ENCODE peak calls at places on chromosomes 5 and 9, in eight cellular contexts. One of them, this sample, is unnamed.

GRCh38 chr9:135334953-135335460 is 144.6 kb upstream of the PPP1R26 start:
- DNase-seq in breast epithelium: no peak
- DNase-seq in GM06990: no peak
- DNase-seq in mammary epithelial cell: no peak
- DNase-seq in A549: no peak
- DNase-seq in gastrocnemius medialis: no peak
- DNase-seq in endodermal cell: peak; percentile 15
- DNase-seq in astrocyte of the spinal cord: no peak
- DNase-seq in this sample: no peak

GRCh38 chr5:37165761-37166160 is 83.4 kb downstream of the CPLANE1 start:
- DNase-seq in breast epithelium: no peak
- DNase-seq in GM06990: no peak
- DNase-seq in mammary epithelial cell: no peak
- DNase-seq in A549: no peak
- DNase-seq in gastrocnemius medialis: no peak
- DNase-seq in endodermal cell: no peak
- DNase-seq in astrocyte of the spinal cord: no peak
- DNase-seq in this sample: no peak

GRCh38 chr9:127682351-127683136 is 24.2 kb upstream of the CFAP157 start:
- DNase-seq in breast epithelium: no peak
- DNase-seq in GM06990: no peak
- DNase-seq in mammary epithelial cell: no peak
- DNase-seq in A549: no peak
- DNase-seq in gastrocnemius medialis: peak; percentile 90
- DNase-seq in endodermal cell: no peak
- DNase-seq in astrocyte of the spinal cord: no peak
- DNase-seq in this sample: no peak

GRCh38 chr5:32228816-32229215 is 54.7 kb upstream of the GOLPH3 start:
- DNase-seq in breast epithelium: no peak
- DNase-seq in GM06990: no peak
- DNase-seq in mammary epithelial cell: no peak
- DNase-seq in A549: no peak
- DNase-seq in gastrocnemius medialis: no peak
- DNase-seq in endodermal cell: no peak
- DNase-seq in astrocyte of the spinal cord: no peak
- DNase-seq in this sample: no peak

GRCh38 chr5:154475613-154476342 is 2.2 kb downstream of the HAND1 start:
- DNase-seq in breast epithelium: no peak
- DNase-seq in GM06990: no peak
- DNase-seq in mammary epithelial cell: no peak
- DNase-seq in A549: no peak
- DNase-seq in gastrocnemius medialis: no peak
- DNase-seq in endodermal cell: peak; percentile 84
- DNase-seq in astrocyte of the spinal cord: no peak
- DNase-seq in this sample: no peak

GRCh38 chr5:65062684-65063083 is 294.0 kb downstream of the CWC27 start:
- DNase-seq in breast epithelium: no peak
- DNase-seq in GM06990: no peak
- DNase-seq in mammary epithelial cell: peak; percentile 72
- DNase-seq in A549: peak; percentile 73
- DNase-seq in gastrocnemius medialis: peak; percentile 30
- DNase-seq in endodermal cell: no peak
- DNase-seq in astrocyte of the spinal cord: peak; percentile 76
- DNase-seq in this sample: peak; percentile 99

GRCh38 chr5:125043781-125044391 is 297.4 kb upstream of the ZNF608 start:
- DNase-seq in breast epithelium: peak; percentile 80
- DNase-seq in GM06990: no peak
- DNase-seq in mammary epithelial cell: peak; percentile 66
- DNase-seq in A549: peak; percentile 71
- DNase-seq in gastrocnemius medialis: peak; percentile 6
- DNase-seq in endodermal cell: no peak
- DNase-seq in astrocyte of the spinal cord: peak; percentile 86
- DNase-seq in this sample: peak; percentile 45

GRCh38 chr5:56601641-56602071 is 213.7 kb upstream of the MAP3K1 start:
- DNase-seq in breast epithelium: no peak
- DNase-seq in GM06990: no peak
- DNase-seq in mammary epithelial cell: no peak
- DNase-seq in A549: no peak
- DNase-seq in gastrocnemius medialis: no peak
- DNase-seq in endodermal cell: no peak
- DNase-seq in astrocyte of the spinal cord: peak; percentile 32
- DNase-seq in this sample: no peak

GRCh38 chr9:27726244-27727141 is 153.2 kb upstream of the C9orf72 start:
- DNase-seq in breast epithelium: peak; percentile 24
- DNase-seq in GM06990: peak; percentile 6
- DNase-seq in mammary epithelial cell: peak; percentile 60
- DNase-seq in A549: peak; percentile 68
- DNase-seq in gastrocnemius medialis: peak; percentile 6
- DNase-seq in endodermal cell: peak; percentile 90
- DNase-seq in astrocyte of the spinal cord: peak; percentile 71
- DNase-seq in this sample: peak; percentile 64

GRCh38 chr5:77312411-77312810 is 101.9 kb downstream of the PDE8B start:
- DNase-seq in breast epithelium: no peak
- DNase-seq in GM06990: no peak
- DNase-seq in mammary epithelial cell: peak; percentile 28
- DNase-seq in A549: peak; percentile 7
- DNase-seq in gastrocnemius medialis: no peak
- DNase-seq in endodermal cell: no peak
- DNase-seq in astrocyte of the spinal cord: peak; percentile 18
- DNase-seq in this sample: peak; percentile 85

GRCh38 chr5:10091701-10092100 is 158.0 kb downstream of the ATPSCKMT start:
- DNase-seq in breast epithelium: no peak
- DNase-seq in GM06990: no peak
- DNase-seq in mammary epithelial cell: no peak
- DNase-seq in A549: no peak
- DNase-seq in gastrocnemius medialis: no peak
- DNase-seq in endodermal cell: no peak
- DNase-seq in astrocyte of the spinal cord: no peak
- DNase-seq in this sample: no peak

DNA sequence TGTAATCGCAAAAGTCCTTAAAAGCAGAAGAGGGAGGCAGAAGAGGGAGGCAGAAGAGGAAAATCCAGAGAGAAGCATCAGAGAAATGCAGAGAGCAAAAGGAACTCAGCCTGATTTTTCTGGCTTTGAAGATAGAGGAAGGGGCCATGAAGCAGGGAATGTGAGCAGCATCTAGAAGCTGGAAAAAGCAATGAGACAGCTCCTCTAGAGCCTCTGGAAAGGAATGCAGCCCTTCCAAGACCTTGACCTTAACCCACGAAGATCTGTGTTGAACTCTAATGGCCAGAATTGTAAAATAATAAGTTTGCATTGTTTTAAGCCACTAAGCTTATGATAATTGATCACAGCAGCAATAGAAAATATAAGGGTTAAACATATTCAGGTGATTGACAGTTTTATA is 159.6 kb downstream of the ATPSCKMT start:
- DNase-seq in breast epithelium: no peak
- DNase-seq in GM06990: no peak
- DNase-seq in mammary epithelial cell: no peak
- DNase-seq in A549: no peak
- DNase-seq in gastrocnemius medialis: no peak
- DNase-seq in endodermal cell: no peak
- DNase-seq in astrocyte of the spinal cord: no peak
- DNase-seq in this sample: no peak
- TF ChIP-seq CTCF in breast epithelium: no peak
- TF ChIP-seq CTCF in GM06990: no peak
- TF ChIP-seq CTCF in mammary epithelial cell: no peak
- TF ChIP-seq CTCF in A549: no peak
- TF ChIP-seq CTCF in gastrocnemius medialis: no peak
- TF ChIP-seq CTCF in endodermal cell: peak; percentile 14
- TF ChIP-seq CTCF in astrocyte of the spinal cord: no peak
- TF ChIP-seq CTCF in this sample: no peak

DNA sequence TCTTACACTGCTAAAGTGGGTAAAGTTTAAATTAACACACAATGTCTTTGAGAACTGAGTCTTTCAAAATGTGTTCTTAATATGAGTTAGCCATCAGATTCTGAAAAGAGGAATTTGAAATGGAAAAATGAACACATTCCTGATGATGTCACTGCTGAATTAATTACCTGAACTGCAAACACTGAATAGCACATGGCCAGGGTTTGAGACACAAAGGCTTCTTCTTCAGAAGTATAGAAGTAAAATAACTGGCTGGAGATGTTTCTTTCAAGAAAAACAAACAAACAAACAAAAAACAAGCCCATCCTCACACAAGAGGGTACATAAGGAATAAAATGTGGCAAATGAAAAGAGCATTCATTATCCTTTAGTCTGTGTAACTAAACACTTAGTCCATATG is 7.1 kb downstream of the GLIS3 start:
- DNase-seq in breast epithelium: no peak
- DNase-seq in GM06990: no peak
- DNase-seq in mammary epithelial cell: no peak
- DNase-seq in A549: peak; percentile 65
- DNase-seq in gastrocnemius medialis: no peak
- DNase-seq in endodermal cell: no peak
- DNase-seq in astrocyte of the spinal cord: peak; percentile 46
- DNase-seq in this sample: peak; percentile 39
- H3K4me3 ChIP-seq in breast epithelium: no peak overlapping the region
- H3K4me3 ChIP-seq in GM06990: no peak overlapping the region
- H3K4me3 ChIP-seq in mammary epithelial cell: no peak overlapping the region
- H3K4me3 ChIP-seq in A549: peak overlapping the region; percentile 5
- H3K4me3 ChIP-seq in gastrocnemius medialis: no peak overlapping the region
- H3K4me3 ChIP-seq in endodermal cell: no peak overlapping the region
- H3K4me3 ChIP-seq in astrocyte of the spinal cord: no peak overlapping the region
- H3K4me3 ChIP-seq in this sample: no peak overlapping the region

GRCh38 chr9:96156578-96156977 is 145.4 kb downstream of the HSD17B3 start:
- DNase-seq in breast epithelium: no peak
- DNase-seq in GM06990: no peak
- DNase-seq in mammary epithelial cell: no peak
- DNase-seq in A549: no peak
- DNase-seq in gastrocnemius medialis: no peak
- DNase-seq in endodermal cell: no peak
- DNase-seq in astrocyte of the spinal cord: no peak
- DNase-seq in this sample: no peak
- TF ChIP-seq CTCF in breast epithelium: no peak
- TF ChIP-seq CTCF in GM06990: no peak
- TF ChIP-seq CTCF in mammary epithelial cell: no peak
- TF ChIP-seq CTCF in A549: no peak
- TF ChIP-seq CTCF in gastrocnemius medialis: no peak
- TF ChIP-seq CTCF in endodermal cell: no peak
- TF ChIP-seq CTCF in astrocyte of the spinal cord: no peak
- TF ChIP-seq CTCF in this sample: no peak

GRCh38 chr9:133334161-133334560 is 1.8 kb downstream of the SURF6 start:
- DNase-seq in breast epithelium: no peak
- DNase-seq in GM06990: no peak
- DNase-seq in mammary epithelial cell: no peak
- DNase-seq in A549: no peak
- DNase-seq in gastrocnemius medialis: no peak
- DNase-seq in endodermal cell: peak; percentile 79
- DNase-seq in astrocyte of the spinal cord: no peak
- DNase-seq in this sample: no peak
- H3K4me3 ChIP-seq in breast epithelium: no peak overlapping the region
- H3K4me3 ChIP-seq in GM06990: no peak overlapping the region
- H3K4me3 ChIP-seq in mammary epithelial cell: no peak overlapping the region
- H3K4me3 ChIP-seq in A549: no peak overlapping the region
- H3K4me3 ChIP-seq in gastrocnemius medialis: no peak overlapping the region
- H3K4me3 ChIP-seq in endodermal cell: peak overlapping the region; percentile 95
- H3K4me3 ChIP-seq in astrocyte of the spinal cord: no peak overlapping the region
- H3K4me3 ChIP-seq in this sample: no peak overlapping the region

DNA sequence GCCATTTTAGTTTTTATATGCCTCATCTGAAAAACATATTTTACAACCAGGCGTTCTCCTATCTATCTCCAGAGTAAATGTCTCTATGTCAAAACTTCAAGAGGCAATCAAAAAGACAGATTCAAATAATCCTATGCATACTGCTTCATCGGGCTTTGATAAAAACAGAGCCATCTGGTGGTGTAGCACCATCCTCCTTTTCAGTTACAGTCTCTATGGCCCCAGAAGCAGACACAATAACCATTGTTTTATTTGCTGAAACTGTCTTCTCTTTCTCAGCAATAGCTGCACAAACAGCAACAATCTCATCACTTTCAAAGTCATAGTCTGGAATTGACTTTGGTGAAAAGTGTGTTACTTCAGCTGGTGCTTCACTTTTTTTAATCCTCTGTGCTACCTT is 36.3 kb downstream of the PTGER4 start:
- DNase-seq in breast epithelium: no peak
- DNase-seq in GM06990: no peak
- DNase-seq in mammary epithelial cell: no peak
- DNase-seq in A549: peak; percentile 28
- DNase-seq in gastrocnemius medialis: no peak
- DNase-seq in endodermal cell: no peak
- DNase-seq in astrocyte of the spinal cord: no peak
- DNase-seq in this sample: peak; percentile 16
- TF ChIP-seq CTCF in breast epithelium: no peak
- TF ChIP-seq CTCF in GM06990: peak; percentile 16
- TF ChIP-seq CTCF in mammary epithelial cell: peak; percentile 46
- TF ChIP-seq CTCF in A549: peak; percentile 33
- TF ChIP-seq CTCF in gastrocnemius medialis: no peak
- TF ChIP-seq CTCF in endodermal cell: peak; percentile 53
- TF ChIP-seq CTCF in astrocyte of the spinal cord: peak; percentile 40
- TF ChIP-seq CTCF in this sample: peak; percentile 34